ENCODE peak calls at places on chromosomes 6 and 20, in seven cellular contexts. N, G, J, F, M, P and K are unnamed samples.

GRCh38 chr20:855466-856360 is 22.2 kb downstream of the FAM110A start:
- DNase-seq in N (no peak), G (no peak), J (no peak), F (no peak), M (no peak), P (peak), K (no peak)

GRCh38 chr6:6749791-6750434 is 161.4 kb downstream of the LY86 start:
- DNase-seq in N (peak), G (peak), J (peak), F (no peak), M (peak), P (peak), K (peak)

GRCh38 chr6:138109042-138109997 is 2.1 kb upstream of the PERP start:
- DNase-seq in N (peak), G (no peak), J (peak), F (peak), M (peak), P (peak), K (peak)

GRCh38 chr6:20770776-20771175 is 236.5 kb downstream of the CDKAL1 start:
- DNase-seq in N (no peak), G (no peak), J (no peak), F (no peak), M (no peak), P (no peak), K (no peak)

GRCh38 chr6:71252407-71252806 is 36.2 kb upstream of the OGFRL1 start:
- DNase-seq in N (no peak), G (no peak), J (no peak), F (no peak), M (no peak), P (no peak), K (no peak)

GRCh38 chr6:145028144-145028818 is 707.0 kb downstream of the EPM2A start:
- DNase-seq in N (peak), G (no peak), J (no peak), F (peak), M (peak), P (peak), K (no peak)

GRCh38 chr6:125157280-125157679 is 3.7 kb downstream of the TPD52L1 start:
- DNase-seq in N (no peak), G (no peak), J (no peak), F (no peak), M (no peak), P (no peak), K (no peak)

GRCh38 chr20:37580069-37580468 is 52.4 kb upstream of the BLCAP start:
- DNase-seq in N (no peak), G (no peak), J (no peak), F (no peak), M (no peak), P (no peak), K (no peak)

GRCh38 chr20:7859371-7859802 is 80.9 kb downstream of the HAO1 start:
- DNase-seq in N (peak), G (no peak), J (no peak), F (peak), M (peak), P (peak), K (no peak)

GRCh38 chr20:13588049-13588448 is 50.7 kb downstream of the TASP1 start:
- DNase-seq in N (no peak), G (no peak), J (no peak), F (no peak), M (no peak), P (no peak), K (no peak)

GRCh38 chr6:34425132-34425497 is 754 bp downstream of the RPS10 start:
- DNase-seq in N (no peak), G (no peak), J (peak), F (no peak), M (peak), P (no peak), K (no peak)

GRCh38 chr20:6395695-6396094 is 272.9 kb upstream of the FERMT1 start:
- DNase-seq in N (peak), G (no peak), J (no peak), F (no peak), M (peak), P (no peak), K (no peak)

GRCh38 chr6:7200598-7201443 is 93.1 kb downstream of the RREB1 start:
- DNase-seq in N (no peak), G (peak), J (no peak), F (no peak), M (no peak), P (no peak), K (no peak)

GRCh38 chr6:10355115-10355702 is 59.7 kb downstream of the TFAP2A start:
- DNase-seq in N (no peak), G (no peak), J (peak), F (no peak), M (no peak), P (no peak), K (no peak)

GRCh38 chr6:110881929-110882629 is 7.5 kb downstream of the AMD1 start:
- DNase-seq in N (no peak), G (no peak), J (no peak), F (no peak), M (peak), P (no peak), K (no peak)

GRCh38 chr6:10838794-10839333 is 525 bp upstream of the MAK start:
- DNase-seq in N (no peak), G (no peak), J (no peak), F (no peak), M (no peak), P (no peak), K (no peak)

GRCh38 chr6:142902636-142903053 is 42.3 kb downstream of the HIVEP2 start:
- DNase-seq in N (peak), G (peak), J (peak), F (no peak), M (peak), P (peak), K (peak)

GRCh38 chr6:88972504-88973423 is 9.3 kb upstream of the RNGTT start:
- DNase-seq in N (no peak), G (no peak), J (no peak), F (no peak), M (no peak), P (no peak), K (no peak)

GRCh38 chr6:148624025-148624424 is 122.8 kb upstream of the UST start:
- DNase-seq in N (no peak), G (no peak), J (no peak), F (no peak), M (no peak), P (no peak), K (no peak)

GRCh38 chr6:112701201-112701600 is 354.1 kb downstream of the RFPL4B start:
- DNase-seq in N (no peak), G (no peak), J (no peak), F (peak), M (peak), P (no peak), K (no peak)

GRCh38 chr6:49453221-49453620 is 9.8 kb downstream of the MMUT start:
- DNase-seq in N (peak), G (no peak), J (no peak), F (peak), M (peak), P (no peak), K (no peak)

GRCh38 chr6:32807020-32807580 is 9.7 kb downstream of the HLA-DOB start:
- DNase-seq in N (no peak), G (no peak), J (no peak), F (no peak), M (no peak), P (no peak), K (no peak)

GRCh38 chr6:116450185-116450710 is 10.9 kb upstream of the CALHM6 start:
- DNase-seq in N (no peak), G (no peak), J (no peak), F (no peak), M (no peak), P (no peak), K (no peak)

GRCh38 chr20:52191436-52192295 is at the start of gene ZFP64:
- DNase-seq in N (peak), G (peak), J (peak), F (peak), M (peak), P (peak), K (peak)

GRCh38 chr20:57627972-57628650 is 7.9 kb upstream of the ZBP1 start:
- DNase-seq in N (no peak), G (peak), J (peak), F (no peak), M (peak), P (no peak), K (peak)

GRCh38 chr20:53503517-53503919 is 90.1 kb downstream of the ZNF217 start:
- DNase-seq in N (peak), G (no peak), J (no peak), F (no peak), M (no peak), P (no peak), K (no peak)

GRCh38 chr20:4812216-4812615 is 90.5 kb downstream of the PRND start:
- DNase-seq in N (no peak), G (no peak), J (peak), F (no peak), M (no peak), P (no peak), K (no peak)

GRCh38 chr6:45423901-45424627 is 46.3 kb upstream of the SUPT3H start:
- DNase-seq in N (no peak), G (peak), J (no peak), F (no peak), M (peak), P (no peak), K (peak)

GRCh38 chr6:137229075-137229759 is 10.0 kb upstream of the IFNGR1 start:
- DNase-seq in N (no peak), G (no peak), J (no peak), F (no peak), M (no peak), P (no peak), K (no peak)

GRCh38 chr6:11830520-11830919 is 51.9 kb upstream of the ADTRP start:
- DNase-seq in N (no peak), G (no peak), J (no peak), F (no peak), M (no peak), P (no peak), K (no peak)

GRCh38 chr20:36818831-36819230 is 45.3 kb upstream of the DSN1 start:
- DNase-seq in N (no peak), G (no peak), J (no peak), F (no peak), M (no peak), P (no peak), K (no peak)

GRCh38 chr6:42029062-42029685 is 21.1 kb upstream of the TAF8 start:
- DNase-seq in N (no peak), G (no peak), J (no peak), F (no peak), M (no peak), P (no peak), K (no peak)

GRCh38 chr6:121896363-121896762 is 460.9 kb downstream of the GJA1 start:
- DNase-seq in N (no peak), G (no peak), J (no peak), F (no peak), M (no peak), P (no peak), K (no peak)